ENCODE peak calls at places on chromosomes 11 and 22, in five cellular contexts. Z is heart left ventricle, Y is left ventricle myocardium inferior, X is uterus, U is GM23338. M is an unnamed sample.

GRCh38 chr11:112610996-112611795 is 350.0 kb upstream of the NCAM1 start:
- DNase-seq in Z (no peak), Y (no peak), X (no peak), U (no peak), M (peak; percentile 21)

GRCh38 chr22:42296381-42296853 is 26.0 kb upstream of the TCF20 start:
- DNase-seq in Z (peak; percentile 62), Y (peak; percentile 51), X (no peak), U (peak; percentile 66), M (no peak)

GRCh38 chr11:119100246-119100959 is 1.2 kb downstream of the DPAGT1 start:
- DNase-seq in Z (no peak), Y (no peak), X (no peak), U (peak; percentile 61), M (no peak)

GRCh38 chr11:1117970-1118369 is 39.8 kb upstream of the MUC5AC start:
- DNase-seq in Z (no peak), Y (no peak), X (no peak), U (no peak), M (no peak)

GRCh38 chr11:2265396-2265795 is 5.0 kb downstream of the ASCL2 start:
- DNase-seq in Z (no peak), Y (no peak), X (no peak), U (no peak), M (no peak)

GRCh38 chr11:34905666-34906065 is 10.5 kb downstream of the APIP start:
- DNase-seq in Z (no peak), Y (no peak), X (no peak), U (no peak), M (no peak)

GRCh38 chr11:7204778-7205177 is 46.9 kb upstream of the SYT9 start:
- DNase-seq in Z (no peak), Y (no peak), X (no peak), U (no peak), M (no peak)

GRCh38 chr11:102487214-102487613 is 34.6 kb upstream of the TMEM123 start:
- DNase-seq in Z (no peak), Y (no peak), X (no peak), U (no peak), M (no peak)

GRCh38 chr11:69538840-69539239 is 57.4 kb downstream of the LINC01488 start:
- DNase-seq in Z (no peak), Y (no peak), X (no peak), U (no peak), M (no peak)

GRCh38 chr22:42929838-42930155 is 72.7 kb upstream of the ARFGAP3 start:
- DNase-seq in Z (no peak), Y (no peak), X (no peak), U (no peak), M (no peak)

GRCh38 chr22:30867746-30868662 is 100.6 kb downstream of the MORC2 start:
- DNase-seq in Z (no peak), Y (no peak), X (peak; percentile 8), U (no peak), M (no peak)

GRCh38 chr22:37601540-37602442 is 6.8 kb upstream of the GGA1 start:
- DNase-seq in Z (no peak), Y (no peak), X (no peak), U (peak; percentile 97), M (peak; percentile 30)

GRCh38 chr22:34833982-34834510 is 231.9 kb upstream of the ISX start:
- DNase-seq in Z (no peak), Y (no peak), X (no peak), U (no peak), M (no peak)

GRCh38 chr22:37520754-37521153 is 1.5 kb upstream of the CARD10 start:
- DNase-seq in Z (no peak), Y (no peak), X (no peak), U (no peak), M (no peak)

GRCh38 chr11:71222318-71223080 is 29.9 kb downstream of the SHANK2 start:
- DNase-seq in Z (no peak), Y (peak; percentile 53), X (no peak), U (no peak), M (no peak)

GRCh38 chr11:36356201-36356600 is 60.1 kb downstream of the PRR5L start:
- DNase-seq in Z (no peak), Y (no peak), X (no peak), U (no peak), M (no peak)

DNA sequence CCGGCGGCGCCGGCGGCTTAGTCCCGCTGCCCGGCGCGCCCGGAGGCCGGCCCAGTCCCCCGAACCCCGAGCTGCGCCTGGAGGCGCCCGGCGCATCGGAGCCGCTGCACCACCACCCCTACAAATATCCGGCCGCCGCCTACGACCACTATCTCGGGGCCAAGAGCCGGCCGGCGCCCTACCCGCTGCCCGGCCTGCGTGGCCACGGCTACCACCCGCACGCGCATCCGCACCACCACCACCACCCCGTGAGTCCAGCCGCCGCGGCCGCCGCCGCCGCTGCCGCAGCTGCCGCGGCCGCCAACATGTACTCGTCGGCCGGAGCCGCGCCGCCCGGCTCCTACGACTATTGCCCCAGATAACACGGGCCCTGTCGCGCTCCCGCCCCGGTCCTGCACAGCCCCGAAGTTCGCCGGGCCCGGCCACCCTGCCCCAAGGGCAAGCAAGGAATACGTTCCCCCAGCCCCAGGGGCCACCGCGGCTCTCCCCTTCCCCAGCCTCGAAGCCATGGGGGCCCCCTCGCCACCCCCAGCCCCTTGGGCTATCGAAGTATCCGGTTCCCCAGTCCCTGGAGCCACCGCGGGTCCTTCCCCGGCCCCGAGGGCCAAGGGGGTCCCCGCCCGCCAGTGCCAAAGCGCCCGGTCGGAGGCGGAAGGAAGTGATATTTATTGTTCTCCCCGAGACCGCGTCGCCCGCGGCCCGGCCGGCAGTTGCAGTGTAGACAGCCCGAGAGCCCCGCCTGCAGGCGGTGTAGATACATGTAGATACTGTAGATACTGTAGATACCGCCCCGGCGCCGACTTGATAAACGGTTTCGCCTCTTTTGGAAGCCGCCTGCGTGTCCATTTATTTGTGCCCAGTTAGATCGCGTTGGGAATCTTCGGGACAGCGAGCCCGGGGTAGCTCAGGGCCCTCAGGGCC is 6.2 kb downstream of the TBX1 start:
- DNase-seq in Z (no peak), Y (peak; percentile 48), X (no peak), U (peak; percentile 86), M (peak; percentile 20)
- TF ChIP-seq CTCF in Z (peak; percentile 25), Y (peak; percentile 29), X (no peak), U (peak; percentile 63), M (no peak)

GRCh38 chr11:14309425-14310192 is 49.4 kb downstream of the RRAS2 start:
- DNase-seq in Z (no peak), Y (no peak), X (no peak), U (no peak), M (no peak)
- H3K27ac ChIP-seq in Z (no peak overlapping the region), Y (no peak overlapping the region), X (no peak overlapping the region), U (peak overlapping the region; percentile 75), M (no peak overlapping the region)

GRCh38 chr11:15726221-15726746 is 611.6 kb downstream of the INSC start:
- DNase-seq in Z (no peak), Y (no peak), X (no peak), U (no peak), M (no peak)
- TF ChIP-seq CTCF in Z (no peak), Y (no peak), X (no peak), U (no peak), M (no peak)

DNA sequence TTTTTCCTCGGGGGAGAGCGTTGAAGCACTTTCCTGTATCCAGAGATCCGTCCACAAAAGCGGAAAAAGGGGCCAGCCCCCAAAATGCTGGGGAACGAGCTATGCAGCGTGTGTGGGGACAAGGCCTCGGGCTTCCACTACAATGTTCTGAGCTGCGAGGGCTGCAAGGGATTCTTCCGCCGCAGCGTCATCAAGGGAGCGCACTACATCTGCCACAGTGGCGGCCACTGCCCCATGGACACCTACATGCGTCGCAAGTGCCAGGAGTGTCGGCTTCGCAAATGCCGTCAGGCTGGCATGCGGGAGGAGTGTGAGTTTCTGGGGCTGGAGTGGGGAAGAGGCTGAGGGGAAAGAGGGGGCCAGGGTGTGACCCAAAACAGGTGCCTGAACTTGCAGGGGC is 2.6 kb downstream of the NR1H3 start:
- DNase-seq in Z (no peak), Y (no peak), X (no peak), U (no peak), M (no peak)
- H3K27ac ChIP-seq in Z (no peak overlapping the region), Y (no peak overlapping the region), X (no peak overlapping the region), U (no peak overlapping the region), M (no peak overlapping the region)

GRCh38 chr11:30147293-30147692 is 83.5 kb upstream of the FSHB start:
- DNase-seq in Z (no peak), Y (no peak), X (no peak), U (peak; percentile 12), M (no peak)

GRCh38 chr11:30143098-30143705 is 87.6 kb upstream of the FSHB start:
- DNase-seq in Z (no peak), Y (no peak), X (no peak), U (peak; percentile 80), M (peak; percentile 17)
- TF ChIP-seq CTCF in Z (peak; percentile 68), Y (peak; percentile 77), X (peak; percentile 44), U (peak; percentile 78), M (peak; percentile 80)